ENCODE peak calls at places on chromosomes 6 and 20, in eight cellular contexts. Z is WTC11, K is cardiac septum, Q is HEK293T, X is mucosa of gallbladder, A is body of pancreas, W is SJCRH30, C is GM23338. J is an unnamed sample.
A peak's percentile ranks its signal among the peaks of the same experiment; 100 is the strongest.

GRCh38 chr6:52820198-52820597 is 16.6 kb upstream of the GSTA1 start:
- DNase-seq in Z (no peak), K (no peak), Q (no peak), X (no peak), A (no peak), W (no peak), C (no peak), J (no peak)

GRCh38 chr20:44552568-44552949 is 29.8 kb upstream of the PKIG start:
- DNase-seq in Z (no peak), K (no peak), Q (no peak), X (no peak), A (no peak), W (no peak), C (no peak), J (no peak)

GRCh38 chr6:119312441-119312840 is 37.1 kb downstream of the MAN1A1 start:
- DNase-seq in Z (no peak), K (no peak), Q (no peak), X (no peak), A (no peak), W (no peak), C (no peak), J (no peak)

GRCh38 chr6:147095316-147095715 is 108.9 kb upstream of the STXBP5 start:
- DNase-seq in Z (no peak), K (no peak), Q (no peak), X (no peak), A (no peak), W (no peak), C (no peak), J (no peak)

GRCh38 chr6:159682265-159682664 is 10.8 kb downstream of the SOD2 start:
- DNase-seq in Z (no peak), K (no peak), Q (no peak), X (no peak), A (no peak), W (no peak), C (no peak), J (no peak)

GRCh38 chr6:43263314-43264178 is 20.3 kb downstream of the TTBK1 start:
- DNase-seq in Z (peak; percentile 90), K (peak; percentile 91), Q (peak; percentile 90), X (peak; percentile 79), A (peak; percentile 85), W (peak; percentile 81), C (peak; percentile 91), J (peak; percentile 86)

GRCh38 chr6:33609444-33610034 is 11.6 kb upstream of the ITPR3 start:
- DNase-seq in Z (no peak), K (no peak), Q (no peak), X (no peak), A (no peak), W (no peak), C (no peak), J (no peak)

GRCh38 chr20:45951474-45951873 is 17.0 kb downstream of the PCIF1 start:
- DNase-seq in Z (no peak), K (no peak), Q (no peak), X (no peak), A (no peak), W (peak; percentile 67), C (no peak), J (no peak)

GRCh38 chr6:158718431-158719126 is 68.7 kb downstream of the SYTL3 start:
- DNase-seq in Z (peak; percentile 76), K (no peak), Q (peak; percentile 76), X (no peak), A (peak; percentile 68), W (no peak), C (peak; percentile 92), J (peak; percentile 15)

GRCh38 chr6:92847988-92848387 is 571.4 kb downstream of the EPHA7 start:
- DNase-seq in Z (no peak), K (no peak), Q (no peak), X (no peak), A (no peak), W (no peak), C (peak; percentile 60), J (no peak)

GRCh38 chr20:31936430-31936829 is 15.4 kb downstream of the PDRG1 start:
- DNase-seq in Z (no peak), K (no peak), Q (no peak), X (no peak), A (no peak), W (no peak), C (no peak), J (no peak)

GRCh38 chr20:2290486-2290885 is 5.3 kb upstream of the TGM3 start:
- DNase-seq in Z (no peak), K (no peak), Q (no peak), X (no peak), A (no peak), W (no peak), C (no peak), J (no peak)

GRCh38 chr20:50353289-50353961 is 156.8 kb upstream of the PTPN1 start:
- DNase-seq in Z (no peak), K (no peak), Q (no peak), X (no peak), A (no peak), W (no peak), C (no peak), J (peak; percentile 64)

J was measured in AML-193.